ENCODE peak calls at places on chromosomes 7 and 10, in ten cellular contexts. F is CD4-positive, alpha-beta memory T cell; I is H1; S is pancreas; G is ovary; A is upper lobe of right lung; Q is dorsolateral prefrontal cortex; P is left ventricle myocardium inferior; D is uterus; O is CD4-positive, CD25-positive, alpha-beta regulatory T cell. L is an unnamed sample. For H3K27me3, the result is how much of the 10 kb centered on the place peaks cover.

GRCh38 chr10:17782921-17783665 is 26.1 kb upstream of the MRC1 start:
- DNase-seq in O (no peak), Q (no peak), P (no peak), G (no peak), D (no peak), A (no peak), I (no peak), S (no peak), F (no peak), L (no peak)

GRCh38 chr10:97412891-97413304 is 11.8 kb upstream of the RRP12 start:
- DNase-seq in P (no peak), F (no peak), G (no peak), S (no peak), I (no peak), Q (no peak), A (no peak), O (peak), D (no peak), L (no peak)

GRCh38 chr7:42236266-42237161 is 495 bp downstream of the GLI3 start:
- DNase-seq in O (peak), Q (peak), D (peak), F (no peak), G (peak), A (peak), P (peak), I (peak), S (peak), L (no peak)

GRCh38 chr10:80273523-80274170 is 15.8 kb downstream of the MAT1A start:
- DNase-seq in F (no peak), I (no peak), G (no peak), D (no peak), O (no peak), P (no peak), Q (no peak), A (no peak), S (no peak), L (no peak)

GRCh38 chr10:47164126-47164799 is 135.7 kb upstream of the GDF10 start:
- DNase-seq in O (no peak), I (no peak), F (no peak), G (no peak), S (no peak), D (no peak), Q (no peak), P (no peak), A (no peak), L (no peak)

GRCh38 chr7:36186841-36187240 is 33.8 kb downstream of the EEPD1 start:
- DNase-seq in F (no peak), P (no peak), S (no peak), Q (no peak), I (no peak), G (no peak), A (no peak), D (no peak), O (no peak), L (no peak)

GRCh38 chr7:24757799-24758275 is 573 bp upstream of the GSDME start:
- DNase-seq in Q (no peak), O (no peak), I (no peak), A (no peak), G (no peak), D (no peak), F (no peak), S (no peak), P (no peak), L (no peak)

GRCh38 chr10:88473989-88474883 is 108.9 kb downstream of the RNLS start:
- DNase-seq in D (peak), O (no peak), F (no peak), P (no peak), I (no peak), G (peak), Q (no peak), S (peak), A (peak), L (no peak)

GRCh38 chr7:6306471-6306870 is 34.0 kb upstream of the CYTH3 start:
- DNase-seq in S (no peak), Q (no peak), A (no peak), I (no peak), F (no peak), D (no peak), O (no peak), P (no peak), G (no peak), L (no peak)

GRCh38 chr10:97169911-97170693 is 15.7 kb downstream of the SLIT1 start:
- DNase-seq in Q (no peak), P (peak), I (no peak), D (no peak), O (no peak), G (no peak), S (peak), A (no peak), F (no peak), L (no peak)

GRCh38 chr10:24468281-24468751 is 255.4 kb downstream of the ARHGAP21 start:
- DNase-seq in D (no peak), I (no peak), P (peak), S (peak), O (no peak), G (no peak), F (no peak), A (no peak), Q (no peak), L (no peak)

GRCh38 chr7:123966936-123967335 is 41.9 kb downstream of the SPAM1 start:
- DNase-seq in D (no peak), F (no peak), I (no peak), A (no peak), O (no peak), G (no peak), S (no peak), P (no peak), Q (no peak), L (no peak)

GRCh38 chr10:114491419-114491818 is 87.1 kb upstream of the AFAP1L2 start:
- DNase-seq in I (no peak), P (peak), D (peak), A (no peak), G (no peak), O (no peak), Q (no peak), S (no peak), F (no peak), L (no peak)

GRCh38 chr7:116249969-116250553 is 39.7 kb downstream of the TES start:
- DNase-seq in P (no peak), Q (no peak), I (peak), O (peak), S (peak), G (no peak), D (no peak), F (no peak), A (no peak), L (no peak)

GRCh38 chr10:86657396-86658011 is 3.2 kb downstream of the OPN4 start:
- DNase-seq in Q (no peak), A (peak), P (no peak), S (no peak), I (no peak), F (no peak), D (no peak), O (no peak), G (peak), L (no peak)

GRCh38 chr7:117186218-117186617 is 136.6 kb downstream of the WNT2 start:
- DNase-seq in Q (no peak), I (no peak), A (no peak), D (no peak), P (no peak), G (no peak), S (no peak), O (no peak), F (no peak), L (no peak)

GRCh38 chr10:97518601-97519043 is 19.9 kb downstream of the UBTD1 start:
- DNase-seq in S (no peak), P (no peak), O (no peak), A (no peak), D (no peak), I (no peak), G (no peak), F (no peak), Q (no peak), L (no peak)

GRCh38 chr7:144786522-144786921 is 49.3 kb downstream of the TPK1 start:
- DNase-seq in S (no peak), G (no peak), A (no peak), I (no peak), F (peak), P (no peak), O (peak), Q (no peak), D (no peak), L (no peak)

GRCh38 chr10:97585439-97585811 is 1.2 kb downstream of the HOGA1 start:
- DNase-seq in A (no peak), I (no peak), P (no peak), Q (no peak), S (no peak), F (no peak), G (no peak), D (no peak), O (no peak), L (no peak)

GRCh38 chr10:50395279-50395678 is 144.0 kb upstream of the ASAH2 start:
- DNase-seq in A (no peak), O (no peak), F (no peak), P (no peak), I (no peak), Q (no peak), D (no peak), G (no peak), S (peak), L (no peak)

GRCh38 chr10:47376522-47377220 is 7.4 kb downstream of the ZNF488 start:
- DNase-seq in O (no peak), G (peak), S (no peak), P (no peak), D (no peak), Q (no peak), A (no peak), I (peak), F (no peak), L (no peak)

GRCh38 chr7:153415632-153416031 is 636.6 kb upstream of the DPP6 start:
- DNase-seq in S (no peak), O (no peak), D (no peak), P (no peak), Q (no peak), A (no peak), F (no peak), G (no peak), I (no peak), L (no peak)

GRCh38 chr10:129764901-129765663 is 199.0 kb downstream of the EBF3 start:
- DNase-seq in I (peak), G (no peak), Q (no peak), D (peak), A (peak), S (peak), O (no peak), F (no peak), P (no peak), L (no peak)

GRCh38 chr7:18345641-18346234 is 149.8 kb upstream of the HDAC9 start:
- DNase-seq in G (no peak), F (peak), D (no peak), O (peak), I (peak), S (peak), A (no peak), P (no peak), Q (peak), L (no peak)

GRCh38 chr7:158861004-158861787 is 4.8 kb downstream of the DYNC2I1 start:
- DNase-seq in S (no peak), F (no peak), G (no peak), D (no peak), O (no peak), I (no peak), P (no peak), Q (no peak), A (no peak), L (no peak)

GRCh38 chr7:83655951-83656556 is 7.1 kb upstream of the SEMA3E start:
- DNase-seq in Q (no peak), I (no peak), A (no peak), D (no peak), S (peak), P (no peak), G (no peak), O (peak), F (no peak), L (no peak)

GRCh38 chr10:4281207-4281825 is 496.3 kb upstream of the KLF6 start:
- DNase-seq in S (no peak), Q (no peak), I (no peak), A (no peak), O (no peak), G (no peak), P (no peak), F (no peak), D (no peak), L (no peak)

GRCh38 chr7:781936-782529 is 50.2 kb upstream of the SUN1 start:
- DNase-seq in A (no peak), F (no peak), O (no peak), P (no peak), D (no peak), G (no peak), I (no peak), Q (no peak), S (no peak), L (no peak)

GRCh38 chr10:4543943-4544540 is 282.0 kb upstream of the AKR1E2 start:
- DNase-seq in G (no peak), P (no peak), S (no peak), A (no peak), I (no peak), O (no peak), Q (no peak), D (no peak), F (no peak), L (no peak)

GRCh38 chr7:74371381-74372059 is 82.2 kb upstream of the GTF2IRD1 start:
- DNase-seq in F (no peak), I (peak), Q (no peak), A (no peak), P (no peak), S (peak), G (peak), O (peak), D (peak), L (no peak)

DNA sequence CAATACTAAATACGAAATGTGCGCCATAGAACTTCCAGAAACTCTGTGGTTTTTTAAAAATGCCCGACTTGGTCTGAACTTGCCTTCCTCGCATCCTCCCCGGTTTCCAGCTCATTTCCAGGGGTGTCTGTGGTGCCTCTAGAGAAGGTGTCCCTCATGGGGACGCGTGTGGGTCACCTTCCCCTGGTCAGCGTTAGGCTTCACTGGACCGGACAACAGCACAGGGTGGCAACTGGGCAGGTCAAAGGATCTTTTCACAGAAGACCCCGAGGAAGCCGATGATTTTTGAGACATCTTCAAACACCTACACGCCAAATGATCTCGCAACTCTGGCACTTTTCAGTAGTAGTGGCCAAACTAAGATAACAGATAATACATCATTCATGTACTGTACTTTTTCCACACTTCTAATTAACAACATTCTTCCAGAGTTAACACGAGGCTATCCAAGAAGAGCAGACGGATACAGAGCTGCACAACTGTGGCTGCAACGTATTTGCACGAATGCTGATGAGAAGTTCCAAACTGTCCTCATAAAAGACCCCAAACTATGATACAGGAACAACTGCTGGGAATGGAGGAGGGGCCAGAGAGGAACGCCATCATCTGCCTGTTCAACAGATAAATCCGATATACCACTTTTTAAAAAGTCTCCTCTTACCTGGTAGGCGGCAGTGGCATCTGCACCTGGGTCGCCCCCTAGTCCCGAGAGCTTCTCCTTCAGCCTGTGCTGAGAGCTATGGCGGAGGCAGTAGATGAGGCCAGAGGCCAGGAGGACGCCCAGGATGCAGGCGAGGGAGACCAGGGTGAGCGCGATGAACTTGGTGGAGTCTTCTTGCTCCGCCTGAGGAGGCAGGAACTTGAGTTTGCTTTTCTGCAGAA is 345.5 kb downstream of the DNAJB6 start:
- DNase-seq in O (no peak), I (peak), D (no peak), S (no peak), G (no peak), P (no peak), A (peak), F (no peak), Q (no peak), L (no peak)
- H3K27me3 ChIP-seq in O (under half), I (half or more), D (under half), S (under half), G (under half), P (half or more), A (half or more), F (half or more), Q (under half), L (half or more)

GRCh38 chr7:38339953-38340819 is 66.8 kb upstream of the TARP start:
- DNase-seq in S (no peak), I (no peak), A (no peak), D (no peak), P (no peak), Q (no peak), F (no peak), G (no peak), O (no peak), L (no peak)
- H3K4me3 ChIP-seq in S (no peak), I (no peak), A (no peak), D (no peak), P (no peak), Q (no peak), F (no peak), G (no peak), O (no peak), L (no peak)

GRCh38 chr7:2794836-2795636 is 49.1 kb downstream of the GNA12 start:
- DNase-seq in O (no peak), F (no peak), I (no peak), S (no peak), A (no peak), Q (no peak), P (no peak), G (no peak), D (no peak), L (no peak)
- H3K27ac ChIP-seq in O (no peak), F (no peak), I (no peak), S (no peak), A (no peak), Q (no peak), P (peak), G (no peak), D (peak), L (no peak)

DNA sequence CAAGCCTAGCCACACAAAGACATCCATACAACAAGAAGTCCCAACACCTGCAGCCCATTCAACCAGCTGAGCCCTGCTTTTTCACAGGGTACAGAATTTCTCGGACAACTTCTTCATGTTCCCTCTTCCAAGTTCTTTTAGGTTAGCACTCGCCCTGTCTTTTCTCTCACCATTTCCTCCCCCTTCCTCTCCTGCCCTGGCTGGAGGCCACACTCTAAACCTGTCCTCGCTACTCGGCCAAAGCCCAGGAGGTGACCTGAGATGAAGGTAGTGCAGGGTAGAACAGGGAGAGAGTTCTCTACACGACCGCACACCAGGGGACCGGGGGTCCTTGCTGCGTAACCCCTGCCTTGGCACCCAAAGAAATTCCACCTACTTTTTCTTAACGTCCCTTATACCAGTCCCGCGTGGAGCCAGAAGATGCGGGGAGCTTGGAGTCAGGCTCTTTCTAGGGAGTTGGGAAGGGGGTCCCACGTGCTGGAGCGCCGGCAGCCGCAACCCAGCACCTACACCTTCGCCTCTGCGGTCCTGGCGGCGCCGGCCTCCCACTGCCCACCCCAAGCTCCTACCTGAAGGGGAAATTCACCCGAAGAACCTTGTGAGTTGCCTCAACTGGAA is 16.0 kb upstream of the DLX6 start:
- DNase-seq in A (no peak), I (peak), P (no peak), Q (no peak), O (no peak), G (no peak), D (no peak), S (no peak), F (no peak), L (no peak)
- H3K27me3 ChIP-seq in A (half or more), I (half or more), P (half or more), Q (half or more), O (half or more), G (under half), D (under half), S (under half), F (under half), L (under half)